ENCODE peak calls at places on chromosomes 6 and 20, in six cellular contexts. W is tibial artery, T is hepatocyte, E is AG04450, A is A549, C is prostate gland. V is an unnamed sample.

GRCh38 chr6:5084787-5085637 is at the start of gene PPP1R3G:
- DNase-seq in W (peak), E (no peak), T (peak), A (peak), C (peak), V (peak)

GRCh38 chr6:117222861-117223260 is 42.5 kb upstream of the VGLL2 start:
- DNase-seq in C (no peak), W (no peak), A (no peak), T (no peak), E (no peak), V (no peak)

GRCh38 chr20:31260326-31260932 is 3.0 kb downstream of the DEFB115 start:
- DNase-seq in T (peak), C (no peak), E (no peak), A (peak), W (no peak), V (no peak)

GRCh38 chr20:50293244-50294139 is 102.9 kb downstream of the CEBPB start:
- DNase-seq in A (no peak), W (no peak), T (no peak), C (no peak), E (no peak), V (no peak)

GRCh38 chr20:37315293-37316110 is 26.0 kb downstream of the MANBAL start:
- DNase-seq in E (peak), T (no peak), W (peak), A (no peak), C (no peak), V (peak)

GRCh38 chr6:167937301-167937700 is 60.2 kb upstream of the KIF25 start:
- DNase-seq in A (no peak), E (no peak), T (no peak), C (no peak), W (no peak), V (no peak)

GRCh38 chr6:30325873-30326445 is 768 bp upstream of the TRIM39 start:
- DNase-seq in T (peak), E (no peak), C (no peak), A (no peak), W (no peak), V (no peak)

GRCh38 chr20:51775241-51775640 is 7.1 kb upstream of the ATP9A start:
- DNase-seq in W (no peak), E (no peak), A (no peak), T (no peak), C (no peak), V (no peak)

GRCh38 chr20:15654208-15654649 is 919.0 kb downstream of the KIF16B start:
- DNase-seq in T (peak), E (no peak), C (peak), A (peak), W (no peak), V (no peak)

GRCh38 chr20:47030271-47030810 is 135.7 kb downstream of the EYA2 start:
- DNase-seq in T (no peak), A (no peak), E (no peak), W (no peak), C (peak), V (no peak)

GRCh38 chr6:291148-291696 is 1.1 kb upstream of the DUSP22 start:
- DNase-seq in T (peak), C (no peak), A (peak), W (no peak), E (no peak), V (no peak)

GRCh38 chr6:3396503-3397180 is 60.2 kb downstream of the SLC22A23 start:
- DNase-seq in A (no peak), C (peak), T (no peak), E (no peak), W (peak), V (no peak)

GRCh38 chr6:122735618-122736017 is 43.9 kb upstream of the FABP7 start:
- DNase-seq in E (no peak), C (no peak), T (no peak), W (no peak), A (no peak), V (no peak)

GRCh38 chr6:34730006-34730405 is 27.3 kb upstream of the SNRPC start:
- DNase-seq in T (no peak), C (no peak), A (no peak), W (no peak), E (no peak), V (no peak)

GRCh38 chr20:5845686-5846651 is 95.8 kb downstream of the SHLD1 start:
- DNase-seq in C (no peak), A (peak), E (no peak), W (no peak), T (peak), V (no peak)

GRCh38 chr20:44326391-44327159 is 10.3 kb upstream of the R3HDML start:
- DNase-seq in A (no peak), E (no peak), T (peak), C (no peak), W (no peak), V (no peak)

GRCh38 chr6:47092249-47092648 is 50.1 kb upstream of the ADGRF1 start:
- DNase-seq in W (no peak), C (no peak), T (no peak), A (no peak), E (no peak), V (no peak)

GRCh38 chr6:10949579-10950490 is 63.0 kb downstream of the SYCP2L start:
- DNase-seq in E (no peak), A (no peak), W (no peak), C (no peak), T (no peak), V (no peak)

GRCh38 chr20:8654486-8654885 is 414.4 kb upstream of the PLCB4 start:
- DNase-seq in C (no peak), A (no peak), E (no peak), T (no peak), W (no peak), V (no peak)

GRCh38 chr6:155050311-155050710 is 55.2 kb downstream of the TIAM2 start:
- DNase-seq in C (no peak), T (no peak), A (no peak), W (no peak), E (no peak), V (no peak)

GRCh38 chr6:150025201-150025917 is at the start of gene RAET1L:
- DNase-seq in W (no peak), T (peak), A (peak), E (no peak), C (peak), V (peak)

GRCh38 chr20:58875541-58876134 is 23.1 kb downstream of the GNAS start:
- DNase-seq in A (no peak), C (no peak), T (no peak), E (no peak), W (no peak), V (no peak)

GRCh38 chr6:145028144-145028818 is 707.0 kb downstream of the EPM2A start:
- DNase-seq in T (peak), W (no peak), E (no peak), C (peak), A (peak), V (no peak)

GRCh38 chr6:169618526-169619490 is 83.0 kb downstream of the WDR27 start:
- DNase-seq in C (no peak), A (no peak), E (peak), T (no peak), W (no peak), V (no peak)

GRCh38 chr6:41917528-41917927 is 3.4 kb downstream of the MED20 start:
- DNase-seq in A (peak), C (no peak), W (no peak), T (no peak), E (peak), V (no peak)

GRCh38 chr6:7730003-7730402 is 4.1 kb downstream of the BMP6 start:
- DNase-seq in A (no peak), W (no peak), C (no peak), E (no peak), T (no peak), V (no peak)

GRCh38 chr6:143591441-143591840 is 79.9 kb upstream of the FUCA2 start:
- DNase-seq in W (no peak), E (no peak), T (no peak), C (no peak), A (no peak), V (no peak)

GRCh38 chr20:37693629-37694626 is at the start of gene CTNNBL1:
- DNase-seq in E (peak), A (peak), W (peak), C (peak), T (peak), V (peak)

GRCh38 chr6:23524556-23524955 is 601.5 kb upstream of the NRSN1 start:
- DNase-seq in A (no peak), C (no peak), T (no peak), W (no peak), E (no peak), V (no peak)

GRCh38 chr20:4929686-4930397 is 71.5 kb downstream of the SLC23A2 start:
- DNase-seq in A (no peak), W (no peak), C (no peak), T (no peak), E (no peak), V (no peak)

GRCh38 chr20:36541227-36542018 is at the start of gene MYL9:
- DNase-seq in T (peak), A (no peak), E (peak), W (peak), C (peak), V (peak)

GRCh38 chr6:80077067-80077466 is 29.4 kb upstream of the BCKDHB start:
- DNase-seq in W (no peak), E (no peak), A (no peak), T (no peak), C (no peak), V (no peak)

GRCh38 chr6:128280066-128280465 is 240.3 kb downstream of the PTPRK start:
- DNase-seq in W (no peak), C (no peak), T (no peak), A (no peak), E (no peak), V (no peak)

GRCh38 chr6:25959890-25960531 is 2.6 kb upstream of the TRIM38 start:
- DNase-seq in T (no peak), E (no peak), A (no peak), C (no peak), W (no peak), V (no peak)

DNA sequence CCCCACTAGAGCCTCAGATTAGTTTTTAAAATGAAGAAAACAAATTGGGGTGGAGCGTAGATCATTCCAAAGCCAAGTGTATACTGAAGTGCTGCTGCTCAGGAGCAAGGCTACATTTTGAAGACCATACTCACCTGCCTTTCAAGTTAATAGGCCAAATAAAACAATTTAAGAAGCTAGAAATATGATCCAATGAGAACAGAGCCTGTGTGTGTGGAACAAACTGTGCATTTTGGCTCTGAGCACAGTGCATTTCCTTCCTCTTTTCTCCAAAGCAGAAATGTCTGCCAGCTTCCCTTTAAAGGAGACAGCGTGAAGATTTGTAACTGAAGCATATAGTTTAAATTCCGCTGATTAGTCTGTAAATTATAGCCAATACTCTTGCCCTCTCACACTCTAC is 3.2 kb upstream of the IFNGR1 start:
- DNase-seq in W (no peak), E (no peak), A (no peak), T (no peak), C (peak), V (no peak)
- H3K27ac ChIP-seq in W (peak), E (no peak), A (peak), T (no peak), C (peak), V (peak)

DNA sequence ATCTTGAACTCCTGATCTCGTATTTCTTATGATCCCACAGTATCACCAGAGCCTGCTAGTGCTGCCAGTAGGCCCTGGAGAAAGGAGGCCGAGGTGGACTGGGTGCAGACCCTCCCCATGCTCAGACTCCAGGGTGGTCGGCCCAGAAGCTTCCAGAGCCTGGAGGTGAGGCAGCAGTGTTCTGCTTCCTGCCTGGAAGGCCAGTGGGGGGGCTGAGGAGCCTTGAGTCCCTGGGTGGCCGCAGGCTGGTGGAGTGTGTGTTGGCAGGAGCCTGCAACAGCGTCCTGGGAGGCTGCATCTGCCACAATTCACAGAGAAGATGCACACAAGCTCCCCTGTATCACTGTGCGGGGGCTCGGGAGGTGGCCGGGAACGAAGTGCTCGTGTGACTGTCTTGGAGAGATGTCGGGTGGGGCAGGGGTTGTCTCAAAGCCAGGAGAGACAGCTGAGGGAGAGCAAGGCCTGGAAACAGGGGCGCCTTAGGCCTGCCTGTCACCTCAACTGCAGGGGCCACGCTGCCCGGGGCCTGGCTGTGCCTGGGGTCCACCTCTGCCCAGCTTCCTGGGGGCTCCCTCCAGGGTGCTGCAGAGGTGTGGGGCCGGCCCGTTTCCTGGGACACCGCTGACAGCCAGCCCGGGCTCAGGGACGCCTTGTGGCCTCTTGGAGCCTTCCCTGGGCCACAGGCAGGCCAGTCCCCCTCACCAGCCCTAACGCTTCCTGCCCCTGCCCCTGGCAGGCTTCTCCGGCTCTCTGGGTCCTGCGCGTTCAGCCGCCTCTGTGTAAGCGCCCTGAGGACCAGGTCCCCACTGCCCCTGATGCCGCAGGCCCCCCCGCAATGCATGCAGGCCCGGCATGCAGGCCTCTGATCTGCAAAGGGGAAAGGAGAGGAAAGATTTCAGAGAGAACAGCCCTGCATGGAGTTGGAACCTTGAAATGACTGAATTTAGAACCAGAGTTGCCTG is 24.2 kb upstream of the MAS1 start:
- DNase-seq in E (no peak), C (no peak), T (no peak), W (no peak), A (no peak), V (no peak)
- TF ChIP-seq CTCF in E (no peak), C (no peak), T (no peak), W (no peak), A (no peak), V (no peak)

GRCh38 chr20:63032861-63033634 is 26.3 kb upstream of the BHLHE23 start:
- DNase-seq in C (no peak), W (peak), T (no peak), E (no peak), A (no peak), V (no peak)
- H3K4me3 ChIP-seq in C (no peak), W (no peak), T (no peak), E (no peak), A (no peak), V (no peak)

GRCh38 chr6:100774681-100775080 is 106.4 kb downstream of the ASCC3 start:
- DNase-seq in E (peak), C (no peak), W (no peak), A (no peak), T (no peak), V (no peak)

GRCh38 chr6:100780648-100781047 is 100.5 kb downstream of the ASCC3 start:
- DNase-seq in W (no peak), T (no peak), A (no peak), E (no peak), C (no peak), V (no peak)

DNA sequence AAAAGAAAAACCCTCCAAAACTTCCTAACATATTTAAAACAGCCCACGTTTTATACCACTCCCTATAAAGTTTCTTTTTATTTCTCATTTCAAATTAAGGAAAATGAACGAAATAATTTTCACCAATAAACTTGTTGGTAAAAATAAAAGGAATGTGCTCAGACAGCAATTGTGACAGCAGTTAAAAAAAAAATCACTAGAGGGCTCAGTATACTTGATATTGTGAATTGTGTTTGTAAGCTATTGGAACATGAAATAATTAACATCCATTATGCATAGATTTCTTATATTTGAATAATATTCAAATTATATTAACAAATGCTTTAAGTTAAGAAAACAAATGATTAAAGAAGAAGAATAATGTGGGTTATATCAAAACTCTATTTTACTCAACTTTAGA is 105.5 kb downstream of the ASCC3 start:
- DNase-seq in W (no peak), A (no peak), C (no peak), T (no peak), E (no peak), V (no peak)
- H3K27ac ChIP-seq in W (no peak), A (no peak), C (no peak), T (no peak), E (no peak), V (no peak)

GRCh38 chr6:40037271-40037670 is 103.0 kb upstream of the MOCS1 start:
- DNase-seq in C (no peak), E (no peak), W (no peak), T (no peak), A (no peak), V (no peak)

GRCh38 chr6:40038626-40039025 is 104.4 kb upstream of the MOCS1 start:
- DNase-seq in C (no peak), W (no peak), E (no peak), T (no peak), A (no peak), V (no peak)

GRCh38 chr6:40036186-40036585 is 101.9 kb upstream of the MOCS1 start:
- DNase-seq in T (no peak), E (no peak), C (no peak), W (no peak), A (no peak), V (no peak)

GRCh38 chr6:40042232-40042631 is 108.0 kb upstream of the MOCS1 start:
- DNase-seq in A (no peak), E (no peak), W (no peak), C (no peak), T (no peak), V (no peak)

GRCh38 chr6:40039042-40039441 is 104.8 kb upstream of the MOCS1 start:
- DNase-seq in A (no peak), C (no peak), T (no peak), E (no peak), W (no peak), V (no peak)
- TF ChIP-seq CTCF in A (no peak), C (no peak), T (no peak), E (no peak), W (no peak), V (no peak)

GRCh38 chr20:33861458-33861857 is 50.3 kb downstream of the CHMP4B start:
- DNase-seq in W (no peak), T (no peak), C (no peak), A (no peak), E (no peak), V (no peak)

GRCh38 chr20:33863440-33864323 is 52.5 kb downstream of the CHMP4B start:
- DNase-seq in C (no peak), E (no peak), W (no peak), T (no peak), A (no peak), V (no peak)

GRCh38 chr20:33864324-33864963 is 53.3 kb downstream of the CHMP4B start:
- DNase-seq in T (no peak), W (no peak), C (no peak), E (no peak), A (no peak), V (no peak)

GRCh38 chr20:33865761-33866160 is 54.6 kb downstream of the CHMP4B start:
- DNase-seq in E (no peak), W (no peak), T (no peak), C (no peak), A (no peak), V (no peak)

DNA sequence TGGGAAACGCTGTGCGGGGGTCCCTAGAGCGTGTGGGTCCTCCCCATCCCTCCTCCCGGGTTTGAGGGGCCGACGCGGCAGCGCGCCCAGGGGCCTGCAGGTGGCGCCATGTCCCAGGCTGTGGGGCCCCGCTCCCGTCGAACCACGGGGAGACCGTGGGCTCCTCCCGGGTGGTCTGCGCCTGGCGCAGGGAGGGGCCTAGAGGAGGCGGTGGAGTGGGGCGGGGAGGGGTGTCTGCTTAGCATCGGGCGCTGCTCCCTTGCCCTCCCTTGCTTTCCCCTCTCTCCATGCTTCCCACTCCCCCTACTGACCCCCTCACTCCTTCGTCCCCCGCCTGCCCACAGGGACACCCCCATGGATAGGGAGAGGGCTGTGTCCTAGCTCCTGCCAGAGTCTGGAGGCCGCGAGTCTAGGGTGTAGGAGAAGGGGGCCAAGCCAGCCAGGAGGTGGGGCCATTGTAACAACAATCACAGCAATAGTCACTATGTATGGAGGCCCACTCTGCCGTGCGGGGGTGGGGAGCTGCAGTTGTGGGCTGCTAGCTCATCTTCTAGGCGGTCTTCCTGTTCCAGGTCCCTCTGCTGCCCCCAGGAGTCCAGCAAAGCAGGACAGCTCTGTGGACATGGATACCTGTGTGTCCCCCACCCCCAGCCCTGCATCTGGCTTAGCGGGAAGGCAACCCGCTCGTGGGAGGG is 51.7 kb downstream of the CHMP4B start:
- DNase-seq in E (peak), C (peak), T (peak), A (peak), W (peak), V (peak)
- H3K4me3 ChIP-seq in E (peak), C (no peak), T (no peak), A (no peak), W (no peak), V (peak)

DNA sequence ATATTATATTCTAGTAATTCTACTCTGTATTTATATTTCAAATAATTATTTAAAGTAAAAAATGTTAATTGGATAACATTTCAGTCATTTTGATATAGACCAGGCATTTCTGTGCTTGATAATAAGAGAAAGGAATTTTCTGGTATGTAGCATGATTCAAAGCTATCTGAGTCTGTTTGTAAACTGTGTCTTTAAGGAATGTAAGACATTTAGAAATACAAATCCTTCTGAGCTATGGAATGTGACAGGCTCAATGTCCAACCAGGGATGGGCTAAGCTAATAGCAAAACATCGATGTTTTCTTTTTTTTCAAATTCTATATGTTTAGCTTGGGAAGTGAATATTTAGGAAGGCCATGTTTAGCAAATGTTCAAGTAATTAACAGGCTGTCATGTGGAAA is 41.5 kb upstream of the FAM83B start:
- DNase-seq in A (peak), E (no peak), T (no peak), C (no peak), W (no peak), V (no peak)
- H3K27ac ChIP-seq in A (no peak), E (no peak), T (no peak), C (no peak), W (no peak), V (no peak)

GRCh38 chr6:14881399-14881798 is 364.5 kb upstream of the JARID2 start:
- DNase-seq in C (no peak), T (no peak), A (peak), W (no peak), E (no peak), V (peak)
- TF ChIP-seq CTCF in C (no peak), T (no peak), A (no peak), W (no peak), E (no peak), V (no peak)

V was measured in heart right ventricle.